ENCODE peak calls at places on chromosomes 6 and 20, in six cellular contexts. M is GM23248, S is SK-N-SH, Y is hepatocyte, W is PC-3, V is MM.1S. Z is an unnamed sample.

GRCh38 chr20:35541118-35541782 is 628 bp upstream of the ERGIC3 start:
- DNase-seq in M (no peak), S (no peak), Y (no peak), W (peak), V (no peak), Z (no peak)

GRCh38 chr6:108745664-108746336 is 102.4 kb upstream of the ARMC2 start:
- DNase-seq in M (no peak), S (no peak), Y (no peak), W (no peak), V (no peak), Z (no peak)

GRCh38 chr20:47723322-47723721 is 62.0 kb downstream of the SULF2 start:
- DNase-seq in M (no peak), S (no peak), Y (no peak), W (no peak), V (no peak), Z (no peak)

GRCh38 chr20:32333988-32334885 is 23.9 kb upstream of the ASXL1 start:
- DNase-seq in M (no peak), S (no peak), Y (no peak), W (no peak), V (no peak), Z (no peak)

GRCh38 chr20:13432126-13432525 is 206.6 kb downstream of the TASP1 start:
- DNase-seq in M (no peak), S (no peak), Y (no peak), W (no peak), V (no peak), Z (no peak)

GRCh38 chr6:111468329-111469012 is 14.5 kb downstream of the REV3L start:
- DNase-seq in M (peak), S (no peak), Y (no peak), W (peak), V (no peak), Z (no peak)

GRCh38 chr6:10800810-10801209 is 37.5 kb downstream of the MAK start:
- DNase-seq in M (peak), S (no peak), Y (peak), W (peak), V (no peak), Z (no peak)

GRCh38 chr6:1856381-1856780 is 246.7 kb downstream of the FOXC1 start:
- DNase-seq in M (peak), S (peak), Y (peak), W (no peak), V (peak), Z (peak)

GRCh38 chr6:167827062-167827587 is 414 bp downstream of the AFDN start:
- DNase-seq in M (peak), S (peak), Y (no peak), W (peak), V (no peak), Z (peak)

GRCh38 chr6:49530141-49530775 is 20.2 kb upstream of the C6orf141 start:
- DNase-seq in M (peak), S (no peak), Y (no peak), W (peak), V (no peak), Z (no peak)

GRCh38 chr6:128216917-128217316 is 303.5 kb downstream of the PTPRK start:
- DNase-seq in M (no peak), S (no peak), Y (no peak), W (no peak), V (no peak), Z (no peak)

GRCh38 chr6:147676468-147676867 is 168.0 kb downstream of the SAMD5 start:
- DNase-seq in M (no peak), S (no peak), Y (no peak), W (no peak), V (no peak), Z (no peak)

GRCh38 chr6:160519603-160520042 is 144.5 kb downstream of the LPA start:
- DNase-seq in M (no peak), S (no peak), Y (no peak), W (peak), V (peak), Z (no peak)

GRCh38 chr6:127586372-127586771 is 9.4 kb downstream of the C6orf58 start:
- DNase-seq in M (no peak), S (no peak), Y (peak), W (no peak), V (no peak), Z (no peak)

GRCh38 chr6:156557269-156557885 is 219.8 kb upstream of the ARID1B start:
- DNase-seq in M (peak), S (no peak), Y (peak), W (peak), V (no peak), Z (no peak)

GRCh38 chr6:74277749-74278148 is 581.7 kb downstream of the CD109 start:
- DNase-seq in M (peak), S (peak), Y (peak), W (peak), V (no peak), Z (no peak)

GRCh38 chr6:34560366-34561226 is 4.5 kb upstream of the SPDEF start:
- DNase-seq in M (peak), S (peak), Y (peak), W (no peak), V (no peak), Z (no peak)

GRCh38 chr20:17619351-17620093 is 49.6 kb downstream of the DSTN start:
- DNase-seq in M (no peak), S (peak), Y (no peak), W (no peak), V (no peak), Z (no peak)

GRCh38 chr20:12358006-12358654 is 440.4 kb downstream of the BTBD3 start:
- DNase-seq in M (no peak), S (no peak), Y (peak), W (peak), V (peak), Z (no peak)

GRCh38 chr20:4074877-4075455 is 59.6 kb upstream of the RNF24 start:
- DNase-seq in M (no peak), S (no peak), Y (no peak), W (no peak), V (no peak), Z (no peak)

GRCh38 chr20:4071177-4071723 is 55.9 kb upstream of the RNF24 start:
- DNase-seq in M (no peak), S (no peak), Y (no peak), W (no peak), V (no peak), Z (no peak)

GRCh38 chr20:4076033-4076432 is 60.7 kb upstream of the RNF24 start:
- DNase-seq in M (peak), S (no peak), Y (no peak), W (no peak), V (no peak), Z (no peak)

GRCh38 chr20:4076671-4077070 is 61.3 kb upstream of the RNF24 start:
- DNase-seq in M (peak), S (no peak), Y (no peak), W (peak), V (no peak), Z (no peak)

GRCh38 chr20:4073852-4074741 is 58.7 kb upstream of the RNF24 start:
- DNase-seq in M (peak), S (no peak), Y (no peak), W (no peak), V (no peak), Z (no peak)
- H3K4me2 ChIP-seq in M (no peak), S (no peak), Y (no peak), W (no peak), V (no peak), Z (no peak)

DNA sequence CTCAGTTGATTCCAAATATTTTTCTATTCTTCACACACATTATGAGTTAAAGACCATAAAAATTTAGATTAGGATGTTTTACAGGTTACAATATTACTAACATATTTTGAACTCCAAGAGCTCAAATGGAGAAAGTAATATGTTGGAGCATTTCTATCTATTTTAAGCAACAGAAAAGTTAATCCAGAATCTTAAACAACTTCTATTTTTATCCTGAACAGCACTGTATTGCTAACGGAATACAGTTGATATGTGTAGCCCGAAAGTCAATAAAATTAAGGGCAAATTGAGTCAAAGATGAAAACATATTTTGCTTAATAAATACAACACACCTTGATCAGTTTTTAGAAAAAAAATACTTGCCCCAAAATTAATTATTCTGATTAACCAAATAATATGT is 97.4 kb downstream of the ME1 start:
- DNase-seq in M (no peak), S (no peak), Y (no peak), W (no peak), V (no peak), Z (no peak)
- H3K27ac ChIP-seq in M (no peak), S (no peak), Y (no peak), W (no peak), V (no peak), Z (no peak)

GRCh38 chr6:80161438-80161837 is 55.0 kb downstream of the BCKDHB start:
- DNase-seq in M (no peak), S (no peak), Y (no peak), W (no peak), V (no peak), Z (no peak)

GRCh38 chr6:80165819-80166218 is 59.3 kb downstream of the BCKDHB start:
- DNase-seq in M (no peak), S (no peak), Y (no peak), W (no peak), V (no peak), Z (no peak)

GRCh38 chr6:80163754-80164187 is 57.3 kb downstream of the BCKDHB start:
- DNase-seq in M (peak), S (no peak), Y (peak), W (peak), V (peak), Z (peak)

GRCh38 chr6:80170433-80170832 is 64.0 kb downstream of the BCKDHB start:
- DNase-seq in M (no peak), S (no peak), Y (no peak), W (no peak), V (no peak), Z (no peak)

DNA sequence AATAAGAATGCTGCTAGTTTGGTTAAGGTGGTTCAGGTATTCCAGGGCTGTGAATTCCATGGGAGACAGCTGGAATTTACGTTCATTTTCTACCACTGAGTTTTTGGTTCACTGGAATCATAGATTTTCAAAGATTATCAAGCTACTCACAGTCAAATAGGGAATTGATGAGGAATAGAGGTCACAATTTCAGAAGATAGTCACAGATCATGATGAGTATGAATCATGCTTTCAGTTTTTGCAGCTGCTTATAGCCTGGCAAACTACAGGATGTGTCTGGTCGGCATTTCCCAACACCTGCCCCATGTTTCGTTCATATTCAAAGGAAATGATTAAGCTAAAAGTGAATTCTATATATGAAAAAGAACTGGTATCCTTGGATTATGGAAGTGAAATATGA is 58.7 kb downstream of the BCKDHB start:
- DNase-seq in M (peak), S (no peak), Y (no peak), W (no peak), V (peak), Z (no peak)
- TF ChIP-seq EZH2phosphoT487 in M (no peak), S (no peak), Y (no peak), W (no peak), V (no peak), Z (no peak)

DNA sequence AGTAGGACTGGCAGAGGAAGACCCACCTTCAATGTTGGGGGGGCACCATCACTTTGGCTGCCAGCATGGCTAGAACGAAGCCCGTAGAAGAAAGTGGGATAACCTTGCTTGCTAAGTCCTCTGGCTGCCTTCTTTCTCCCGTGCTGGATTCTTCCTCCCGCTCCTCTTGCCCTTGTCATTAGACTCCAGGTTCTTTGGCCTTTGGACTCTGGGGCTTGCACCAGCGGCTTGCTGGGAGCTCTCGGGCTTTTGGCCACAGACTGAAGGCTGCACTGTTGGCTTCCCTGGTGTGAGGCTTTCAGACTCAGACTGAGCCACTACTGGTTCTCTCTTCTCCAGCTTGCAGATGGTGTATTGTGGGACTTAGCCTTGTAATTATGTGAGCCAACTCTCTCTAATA is 28.2 kb downstream of the GSTA2 start:
- DNase-seq in M (no peak), S (no peak), Y (peak), W (no peak), V (no peak), Z (no peak)
- H3K4me2 ChIP-seq in M (no peak), S (no peak), Y (no peak), W (no peak), V (no peak), Z (no peak)

GRCh38 chr6:121442591-121442990 is 7.1 kb downstream of the GJA1 start:
- DNase-seq in M (peak), S (no peak), Y (no peak), W (no peak), V (no peak), Z (no peak)
- H3K27ac ChIP-seq in M (peak), S (no peak), Y (peak), W (no peak), V (no peak), Z (no peak)

GRCh38 chr20:54118220-54119001 is 48.0 kb upstream of the BCAS1 start:
- DNase-seq in M (no peak), S (no peak), Y (no peak), W (no peak), V (no peak), Z (no peak)
- TF ChIP-seq EZH2phosphoT487 in M (no peak), S (no peak), Y (no peak), W (no peak), V (no peak), Z (no peak)

GRCh38 chr20:20895537-20895936 is 183.1 kb upstream of the RALGAPA2 start:
- DNase-seq in M (no peak), S (no peak), Y (no peak), W (no peak), V (no peak), Z (no peak)
- H3K4me2 ChIP-seq in M (no peak), S (no peak), Y (no peak), W (no peak), V (no peak), Z (no peak)

GRCh38 chr6:26338810-26339209 is 26.2 kb upstream of the BTN3A2 start:
- DNase-seq in M (no peak), S (no peak), Y (no peak), W (no peak), V (no peak), Z (no peak)

GRCh38 chr6:26335631-26336323 is 29.2 kb upstream of the BTN3A2 start:
- DNase-seq in M (no peak), S (no peak), Y (no peak), W (no peak), V (no peak), Z (no peak)

GRCh38 chr6:26339612-26340011 is 25.4 kb upstream of the BTN3A2 start:
- DNase-seq in M (no peak), S (no peak), Y (no peak), W (no peak), V (peak), Z (no peak)

GRCh38 chr6:26333458-26334297 is 31.3 kb upstream of the BTN3A2 start:
- DNase-seq in M (no peak), S (no peak), Y (no peak), W (no peak), V (no peak), Z (no peak)

GRCh38 chr6:26336355-26337198 is 28.4 kb upstream of the BTN3A2 start:
- DNase-seq in M (peak), S (no peak), Y (no peak), W (peak), V (no peak), Z (peak)
- H3K27ac ChIP-seq in M (peak), S (no peak), Y (no peak), W (peak), V (peak), Z (peak)

Z was measured in OCI-LY7.